ENCODE peak calls at places on chromosome 1, in four cellular contexts. C is stomach, P is HL-60, S is IMR-90. F is an unnamed sample.
A peak's percentile ranks its signal among the peaks of the same experiment; 100 is the strongest.

GRCh38 chr1:27394925-27395324 is 2.5 kb downstream of the GPR3 start:
- DNase-seq in C (no peak), P (no peak), S (peak; percentile 54), F (no peak)

GRCh38 chr1:154899041-154899440 is 29.0 kb upstream of the KCNN3 start:
- DNase-seq in C (no peak), P (no peak), S (no peak), F (no peak)

GRCh38 chr1:162561616-162562451 is at the start of gene UAP1:
- DNase-seq in C (no peak), P (no peak), S (no peak), F (peak; percentile 23)

GRCh38 chr1:206117151-206117948 is at the start of gene AVPR1B:
- DNase-seq in C (peak; percentile 56), P (no peak), S (peak; percentile 15), F (no peak)

GRCh38 chr1:202010042-202011015 is at the start of gene ELF3:
- DNase-seq in C (peak; percentile 95), P (no peak), S (no peak), F (peak; percentile 70)

GRCh38 chr1:154501423-154502065 is 475 bp upstream of the TDRD10 start:
- DNase-seq in C (peak; percentile 40), P (no peak), S (no peak), F (no peak)

GRCh38 chr1:232904566-232904965 is 45.8 kb upstream of the NTPCR start:
- DNase-seq in C (no peak), P (no peak), S (peak; percentile 89), F (peak; percentile 55)

GRCh38 chr1:247681288-247681897 is 1.9 kb upstream of the OR13G1 start:
- DNase-seq in C (peak; percentile 42), P (peak; percentile 21), S (peak; percentile 27), F (peak; percentile 60)

GRCh38 chr1:13461977-13462376 is 51.7 kb downstream of the PRAMEF20 start:
- DNase-seq in C (no peak), P (no peak), S (no peak), F (no peak)

GRCh38 chr1:109780982-109781381 is 17.3 kb upstream of the EPS8L3 start:
- DNase-seq in C (no peak), P (no peak), S (no peak), F (no peak)

GRCh38 chr1:203686091-203686632 is 59.5 kb downstream of the ATP2B4 start:
- DNase-seq in C (no peak), P (no peak), S (peak; percentile 58), F (no peak)

GRCh38 chr1:79235221-79236002 is 228.9 kb upstream of the ADGRL4 start:
- DNase-seq in C (no peak), P (no peak), S (no peak), F (no peak)

GRCh38 chr1:37509181-37509580 is 5.4 kb downstream of the MEAF6 start:
- DNase-seq in C (no peak), P (no peak), S (peak; percentile 51), F (peak; percentile 40)

GRCh38 chr1:65979645-65980044 is 186.9 kb downstream of the PDE4B start:
- DNase-seq in C (no peak), P (no peak), S (no peak), F (no peak)

GRCh38 chr1:109784551-109785252 is 21.0 kb upstream of the EPS8L3 start:
- DNase-seq in C (no peak), P (no peak), S (no peak), F (no peak)

GRCh38 chr1:239952348-239953307 is 139.1 kb upstream of the FMN2 start:
- DNase-seq in C (no peak), P (no peak), S (no peak), F (peak; percentile 10)

GRCh38 chr1:26417111-26417510 is 6.5 kb downstream of the LIN28A start:
- DNase-seq in C (peak; percentile 84), P (peak; percentile 49), S (peak; percentile 64), F (peak; percentile 86)

GRCh38 chr1:92795166-92795565 is 10.3 kb upstream of the EVI5 start:
- DNase-seq in C (no peak), P (no peak), S (peak; percentile 87), F (no peak)

GRCh38 chr1:200674838-200675587 is 5.3 kb upstream of the DDX59 start:
- DNase-seq in C (no peak), P (no peak), S (no peak), F (no peak)

DNA sequence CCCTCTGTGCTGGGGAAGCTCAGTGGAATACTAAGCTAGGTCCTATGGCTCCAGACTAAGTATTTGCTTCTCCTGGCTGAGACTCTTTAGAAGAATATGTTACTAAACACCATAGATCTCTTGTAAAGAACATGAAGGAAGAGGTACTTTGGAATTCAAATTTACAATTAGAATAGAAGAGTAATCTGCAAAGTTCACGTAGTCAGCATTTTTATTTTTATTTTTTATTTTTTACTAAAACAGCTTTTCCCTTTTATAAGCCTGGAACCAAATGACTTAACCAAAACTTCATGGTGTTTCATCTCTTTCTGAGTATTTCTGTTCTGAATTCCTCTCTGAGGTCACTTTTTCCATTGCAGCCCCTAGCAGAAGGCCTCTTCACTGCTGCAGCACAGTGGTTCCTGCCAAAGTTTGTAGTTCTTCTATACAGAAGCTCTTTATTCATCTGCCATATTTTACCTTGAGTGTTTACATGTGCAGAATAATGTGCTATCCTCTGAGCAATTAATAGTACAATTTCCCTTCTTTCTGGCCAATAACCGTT is 27.1 kb downstream of the TSEN15 start:
- DNase-seq in C (no peak), P (no peak), S (peak; percentile 36), F (no peak)
- H3K4me3 ChIP-seq in C (no peak overlapping the region), P (no peak overlapping the region), S (no peak overlapping the region), F (no peak overlapping the region)

GRCh38 chr1:2042830-2043773 is 7.1 kb upstream of the PRKCZ start:
- DNase-seq in C (no peak), P (no peak), S (no peak), F (no peak)
- TF ChIP-seq CTCF in C (no peak), P (no peak), S (no peak), F (no peak)

GRCh38 chr1:113253187-113253966 is 136.9 kb upstream of the MAGI3 start:
- DNase-seq in C (no peak), P (no peak), S (no peak), F (no peak)
- H3K4me3 ChIP-seq in C (no peak overlapping the region), P (no peak overlapping the region), S (no peak overlapping the region), F (no peak overlapping the region)

DNA sequence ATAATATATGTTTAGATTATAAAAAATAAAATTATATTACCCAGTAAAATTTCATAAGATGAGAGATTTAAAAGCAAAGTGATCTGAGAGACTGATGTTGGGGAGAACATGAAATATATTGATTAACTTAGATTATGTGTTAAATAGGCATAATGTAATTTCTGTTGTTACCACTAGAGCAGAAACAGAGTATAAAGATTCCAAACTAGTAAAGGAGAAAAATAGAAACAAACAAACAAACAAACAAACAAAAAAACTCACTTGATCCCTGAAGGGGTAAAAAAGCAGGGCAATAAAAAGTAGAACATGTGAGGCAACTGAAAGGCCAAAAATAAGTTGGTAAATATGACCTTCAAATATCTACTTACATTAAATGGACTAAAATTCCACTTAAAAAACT is 640.4 kb upstream of the RGS18 start:
- DNase-seq in C (no peak), P (no peak), S (no peak), F (no peak)
- TF ChIP-seq CTCF in C (no peak), P (no peak), S (no peak), F (no peak)

GRCh38 chr1:195721210-195721971 is 886.8 kb downstream of the KCNT2 start:
- DNase-seq in C (no peak), P (no peak), S (no peak), F (no peak)
- H3K4me3 ChIP-seq in C (no peak overlapping the region), P (no peak overlapping the region), S (no peak overlapping the region), F (no peak overlapping the region)

GRCh38 chr1:77678628-77679610 is 3.5 kb downstream of the ZZZ3 start:
- DNase-seq in C (no peak), P (no peak), S (no peak), F (no peak)

GRCh38 chr1:77680173-77680572 is 2.3 kb downstream of the ZZZ3 start:
- DNase-seq in C (no peak), P (no peak), S (no peak), F (no peak)

GRCh38 chr1:77683142-77683835 is 831 bp upstream of the ZZZ3 start:
- DNase-seq in C (peak; percentile 93), P (peak; percentile 81), S (peak; percentile 89), F (peak; percentile 97)

GRCh38 chr1:77683836-77684148 is 1.3 kb upstream of the ZZZ3 start:
- DNase-seq in C (no peak), P (no peak), S (no peak), F (no peak)

DNA sequence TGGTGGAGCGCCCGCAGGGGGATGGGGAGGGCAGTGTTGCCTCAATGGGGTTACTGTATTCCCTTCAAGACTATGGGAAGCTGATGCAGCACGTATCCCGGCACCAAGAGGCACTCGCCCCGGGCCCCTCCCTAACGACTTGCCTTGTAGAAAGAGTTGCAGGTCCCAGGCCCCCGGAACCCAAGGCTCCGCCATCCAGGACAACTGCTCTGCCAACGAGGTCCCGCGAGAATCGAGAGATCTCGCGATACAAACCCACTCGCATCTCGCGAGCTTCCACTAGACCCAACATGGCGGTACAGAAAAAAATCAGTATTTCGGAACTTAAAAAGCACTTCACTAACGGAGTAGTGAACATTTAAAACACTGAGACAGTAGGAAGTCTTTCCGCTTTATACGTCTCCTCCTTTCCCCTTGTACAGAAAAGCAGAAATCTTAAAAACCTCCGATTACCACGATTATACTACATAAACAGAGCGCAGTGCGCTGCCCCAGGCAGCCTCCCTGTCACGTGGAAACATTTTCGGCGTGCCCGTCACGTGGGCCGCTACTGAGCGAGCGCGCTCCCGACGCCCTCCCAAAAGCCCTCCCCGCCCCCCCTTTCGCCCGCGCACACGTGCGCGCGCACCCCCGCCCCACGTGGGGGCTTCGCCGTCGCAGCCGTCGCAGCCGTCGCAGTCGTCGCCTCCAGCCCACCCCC is at the start of gene ZZZ3:
- DNase-seq in C (peak; percentile 92), P (peak; percentile 85), S (peak; percentile 95), F (peak; percentile 97)
- TF ChIP-seq CTCF in C (no peak), P (no peak), S (no peak), F (no peak)

DNA sequence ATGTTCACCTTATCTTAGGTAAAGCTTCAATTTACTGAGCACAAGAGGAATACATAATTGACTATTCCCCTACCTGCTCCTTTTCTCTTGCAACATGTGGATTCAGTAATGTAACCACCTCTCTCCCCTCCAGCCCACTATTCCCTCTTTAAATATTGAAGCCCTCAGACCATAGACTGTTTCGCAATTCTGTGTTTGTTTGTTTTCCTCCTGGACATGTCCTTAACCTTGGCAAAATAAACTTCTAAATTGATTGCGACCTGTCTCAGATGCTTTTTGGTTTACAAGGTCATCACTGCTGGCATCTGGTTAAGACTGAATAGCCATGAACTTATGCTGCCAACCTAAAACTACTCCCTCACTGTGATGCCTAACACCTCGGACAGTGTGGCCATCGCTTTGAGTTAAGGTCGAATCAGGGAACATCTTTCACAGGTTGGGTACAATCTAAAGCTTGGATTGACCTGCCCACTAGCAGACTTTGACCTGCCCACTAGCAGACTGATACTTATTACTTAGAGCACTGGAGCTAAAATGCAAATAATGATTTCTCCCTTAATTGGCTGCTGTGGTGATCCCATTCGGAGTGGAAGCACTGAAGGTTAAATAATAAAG is 10.2 kb upstream of the CDC42BPA start:
- DNase-seq in C (no peak), P (no peak), S (no peak), F (no peak)
- H3K4me3 ChIP-seq in C (no peak overlapping the region), P (no peak overlapping the region), S (no peak overlapping the region), F (no peak overlapping the region)

F was measured in GM12865.